ENCODE peak calls at places on chromosomes 11 and 22, in nine cellular contexts. G, X, P, O, R, L, T, D and Q are unnamed samples.

GRCh38 chr11:33987975-33988580 is 63.5 kb upstream of the CAPRIN1 start:
- DNase-seq in G (peak), X (peak), P (no peak), O (no peak), R (peak), L (peak), T (peak), D (peak), Q (peak)

GRCh38 chr22:35337932-35338331 is 38.2 kb downstream of the TOM1 start:
- DNase-seq in G (no peak), X (no peak), P (no peak), O (no peak), R (no peak), L (no peak), T (no peak), D (no peak), Q (no peak)

GRCh38 chr11:45178223-45178622 is 31.8 kb downstream of the PRDM11 start:
- DNase-seq in G (no peak), X (no peak), P (no peak), O (no peak), R (no peak), L (no peak), T (no peak), D (no peak), Q (no peak)

GRCh38 chr11:132310390-132311375 is 940.3 kb downstream of the NTM start:
- DNase-seq in G (no peak), X (no peak), P (no peak), O (no peak), R (no peak), L (no peak), T (no peak), D (peak), Q (no peak)

GRCh38 chr11:57514538-57515331 is 767 bp downstream of the SLC43A1 start:
- DNase-seq in G (no peak), X (no peak), P (no peak), O (no peak), R (peak), L (peak), T (peak), D (peak), Q (peak)

GRCh38 chr11:18705651-18706281 is 7.2 kb downstream of the TMEM86A start:
- DNase-seq in G (no peak), X (no peak), P (no peak), O (no peak), R (peak), L (no peak), T (peak), D (no peak), Q (peak)

GRCh38 chr11:103659138-103659734 is 377.2 kb upstream of the DDI1 start:
- DNase-seq in G (peak), X (peak), P (no peak), O (no peak), R (peak), L (no peak), T (no peak), D (no peak), Q (no peak)

GRCh38 chr11:46125284-46125683 is 4.0 kb upstream of the PHF21A start:
- DNase-seq in G (no peak), X (no peak), P (no peak), O (no peak), R (no peak), L (no peak), T (no peak), D (no peak), Q (no peak)

GRCh38 chr11:132072880-132073213 is 702.4 kb downstream of the NTM start:
- DNase-seq in G (no peak), X (no peak), P (no peak), O (no peak), R (peak), L (no peak), T (no peak), D (no peak), Q (no peak)

GRCh38 chr11:68135161-68135560 is 14.0 kb upstream of the CHKA start:
- DNase-seq in G (no peak), X (no peak), P (no peak), O (no peak), R (no peak), L (no peak), T (no peak), D (no peak), Q (no peak)

GRCh38 chr11:31233425-31233824 is 136.1 kb downstream of the DCDC1 start:
- DNase-seq in G (no peak), X (peak), P (no peak), O (no peak), R (no peak), L (no peak), T (no peak), D (no peak), Q (no peak)

GRCh38 chr11:110921742-110922200 is 209.5 kb upstream of the ARHGAP20 start:
- DNase-seq in G (no peak), X (no peak), P (no peak), O (no peak), R (peak), L (no peak), T (no peak), D (no peak), Q (no peak)

GRCh38 chr11:69079891-69080290 is 31.2 kb downstream of the TPCN2 start:
- DNase-seq in G (no peak), X (no peak), P (no peak), O (no peak), R (no peak), L (no peak), T (no peak), D (no peak), Q (no peak)

GRCh38 chr11:133529807-133530500 is 2.3 kb downstream of the OPCML start:
- DNase-seq in G (no peak), X (no peak), P (no peak), O (no peak), R (no peak), L (no peak), T (no peak), D (no peak), Q (no peak)

GRCh38 chr11:44139565-44140313 is 44.3 kb downstream of the EXT2 start:
- DNase-seq in G (no peak), X (no peak), P (no peak), O (no peak), R (no peak), L (peak), T (no peak), D (no peak), Q (no peak)

GRCh38 chr11:73564903-73565302 is 33.0 kb downstream of the FAM168A start:
- DNase-seq in G (no peak), X (no peak), P (no peak), O (no peak), R (no peak), L (no peak), T (no peak), D (no peak), Q (no peak)

GRCh38 chr11:9568854-9569587 is 4.4 kb upstream of the WEE1 start:
- DNase-seq in G (peak), X (peak), P (no peak), O (peak), R (peak), L (no peak), T (peak), D (no peak), Q (no peak)

GRCh38 chr22:19554834-19555404 is 30.7 kb upstream of the CLDN5 start:
- DNase-seq in G (peak), X (peak), P (no peak), O (no peak), R (peak), L (peak), T (no peak), D (no peak), Q (no peak)

GRCh38 chr11:36426226-36426848 is 83.7 kb downstream of the TRAF6 start:
- DNase-seq in G (no peak), X (no peak), P (no peak), O (no peak), R (no peak), L (no peak), T (no peak), D (no peak), Q (no peak)

GRCh38 chr22:37187552-37187890 is 526 bp downstream of the C1QTNF6 start:
- DNase-seq in G (peak), X (peak), P (no peak), O (no peak), R (peak), L (no peak), T (no peak), D (no peak), Q (no peak)

GRCh38 chr11:28520291-28520690 is 412.1 kb downstream of the METTL15 start:
- DNase-seq in G (no peak), X (no peak), P (no peak), O (no peak), R (no peak), L (no peak), T (no peak), D (no peak), Q (no peak)

GRCh38 chr11:14042686-14043440 is 80.3 kb downstream of the SPON1 start:
- DNase-seq in G (no peak), X (no peak), P (no peak), O (no peak), R (no peak), L (no peak), T (no peak), D (no peak), Q (no peak)

GRCh38 chr22:17576475-17576874 is 13.2 kb downstream of the SLC25A18 start:
- DNase-seq in G (peak), X (peak), P (no peak), O (peak), R (peak), L (no peak), T (no peak), D (no peak), Q (no peak)

GRCh38 chr11:128525411-128526243 is 61.7 kb downstream of the ETS1 start:
- DNase-seq in G (peak), X (peak), P (no peak), O (peak), R (peak), L (no peak), T (no peak), D (no peak), Q (no peak)

GRCh38 chr11:69913591-69914285 is 94.5 kb upstream of the FGF3 start:
- DNase-seq in G (no peak), X (no peak), P (no peak), O (no peak), R (no peak), L (peak), T (peak), D (no peak), Q (peak)

GRCh38 chr11:2202071-2202899 is 30.7 kb upstream of the TH start:
- DNase-seq in G (no peak), X (peak), P (no peak), O (no peak), R (no peak), L (peak), T (peak), D (no peak), Q (peak)

GRCh38 chr11:40425168-40425567 is 1034.3 kb downstream of the LRRC4C start:
- DNase-seq in G (no peak), X (no peak), P (no peak), O (no peak), R (no peak), L (no peak), T (no peak), D (no peak), Q (no peak)
- TF ChIP-seq CTCF in G (peak), X (no peak), P (peak), O (no peak), R (no peak), L (no peak), T (no peak), D (no peak), Q (no peak)

GRCh38 chr22:43090130-43090789 is 1.1 kb upstream of the TTLL1 start:
- DNase-seq in G (peak), X (peak), P (no peak), O (peak), R (peak), L (no peak), T (peak), D (peak), Q (no peak)
- TF ChIP-seq CTCF in G (peak), X (peak), P (peak), O (peak), R (peak), L (no peak), T (peak), D (peak), Q (peak)

DNA sequence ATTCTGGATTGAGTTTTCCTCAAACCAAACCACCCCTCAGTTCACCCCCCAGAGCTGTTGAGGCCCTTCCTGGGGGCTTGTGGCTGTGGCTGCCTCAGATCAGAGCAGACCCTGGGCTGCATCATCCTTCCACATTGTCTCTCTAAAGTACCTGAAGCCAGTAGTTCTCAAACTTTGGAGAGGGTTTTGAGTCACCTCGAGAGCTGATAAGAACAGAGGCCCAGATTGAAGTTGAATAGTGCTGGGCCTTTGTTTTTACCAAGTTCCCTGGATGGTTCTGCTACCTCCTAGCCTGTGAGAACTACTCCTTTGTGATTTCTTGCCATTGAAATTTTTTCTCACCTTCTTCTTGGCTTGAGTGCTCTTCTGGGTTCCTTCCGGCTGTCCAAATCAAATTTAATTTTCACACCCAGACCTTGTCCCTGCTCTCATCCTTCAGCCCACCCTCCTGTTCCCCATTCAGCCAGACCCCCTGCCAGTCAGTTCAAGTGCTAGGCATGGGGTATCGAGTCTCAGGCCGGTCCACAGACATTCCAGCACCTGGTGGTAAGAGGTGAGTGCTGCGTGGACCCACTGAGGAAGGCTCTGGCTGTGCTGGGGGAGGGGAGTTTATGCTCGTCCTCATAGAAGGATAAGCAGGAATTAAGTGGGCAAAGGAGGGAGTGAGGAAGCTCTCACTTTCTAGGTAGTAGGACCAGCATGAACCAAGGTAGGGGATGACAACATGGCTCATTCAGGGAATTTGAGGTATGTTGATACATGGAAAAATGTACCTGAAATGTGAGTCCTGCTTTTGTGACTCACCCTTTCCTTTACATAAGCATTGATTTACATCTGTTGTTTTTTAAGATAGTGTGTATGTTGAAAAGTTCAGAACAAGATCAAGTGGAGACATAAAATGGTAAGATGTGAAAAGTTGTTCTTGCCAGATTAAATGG is 116.5 kb downstream of the PTPRJ start:
- DNase-seq in G (no peak), X (peak), P (no peak), O (no peak), R (no peak), L (no peak), T (no peak), D (no peak), Q (no peak)
- TF ChIP-seq CTCF in G (no peak), X (no peak), P (peak), O (no peak), R (no peak), L (no peak), T (no peak), D (no peak), Q (no peak)

DNA sequence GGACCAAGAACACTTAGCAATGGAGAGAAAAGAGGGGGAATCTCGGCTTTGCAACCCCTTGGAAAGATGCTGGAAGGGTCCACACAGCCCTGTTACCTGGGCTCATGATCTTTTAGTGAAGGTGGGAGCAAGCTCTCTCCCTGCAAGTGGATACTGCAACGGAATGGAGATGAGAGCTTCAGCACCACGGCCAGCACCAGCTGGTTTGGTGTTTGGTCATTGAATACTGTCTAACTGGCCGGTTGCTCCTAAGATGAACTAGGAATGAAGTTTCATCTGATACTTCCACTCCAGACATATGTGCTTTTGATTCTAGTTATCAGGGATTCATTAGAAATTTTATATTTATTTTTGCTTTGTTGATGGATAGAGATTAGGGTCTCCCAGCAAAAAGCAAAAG is 16.3 kb downstream of the HTR3A start:
- DNase-seq in G (peak), X (peak), P (no peak), O (no peak), R (peak), L (peak), T (no peak), D (no peak), Q (no peak)
- TF ChIP-seq CTCF in G (no peak), X (no peak), P (no peak), O (no peak), R (no peak), L (no peak), T (no peak), D (no peak), Q (no peak)

GRCh38 chr11:119782673-119783072 is 53.7 kb upstream of the NECTIN1 start:
- DNase-seq in G (no peak), X (no peak), P (no peak), O (no peak), R (peak), L (no peak), T (peak), D (peak), Q (no peak)
- TF ChIP-seq CTCF in G (no peak), X (no peak), P (no peak), O (no peak), R (no peak), L (no peak), T (no peak), D (no peak), Q (no peak)

GRCh38 chr11:763073-763463 is 14.2 kb downstream of the GATD1 start:
- DNase-seq in G (no peak), X (peak), P (no peak), O (no peak), R (no peak), L (no peak), T (peak), D (no peak), Q (no peak)

GRCh38 chr11:761526-762108 is 14.4 kb downstream of the TALDO1 start:
- DNase-seq in G (no peak), X (no peak), P (no peak), O (no peak), R (no peak), L (no peak), T (no peak), D (no peak), Q (no peak)

GRCh38 chr11:764322-765024 is 12.8 kb downstream of the GATD1 start:
- DNase-seq in G (no peak), X (no peak), P (no peak), O (no peak), R (peak), L (no peak), T (no peak), D (no peak), Q (no peak)

GRCh38 chr11:763549-764321 is 13.6 kb downstream of the GATD1 start:
- DNase-seq in G (no peak), X (no peak), P (peak), O (no peak), R (no peak), L (no peak), T (no peak), D (no peak), Q (no peak)

DNA sequence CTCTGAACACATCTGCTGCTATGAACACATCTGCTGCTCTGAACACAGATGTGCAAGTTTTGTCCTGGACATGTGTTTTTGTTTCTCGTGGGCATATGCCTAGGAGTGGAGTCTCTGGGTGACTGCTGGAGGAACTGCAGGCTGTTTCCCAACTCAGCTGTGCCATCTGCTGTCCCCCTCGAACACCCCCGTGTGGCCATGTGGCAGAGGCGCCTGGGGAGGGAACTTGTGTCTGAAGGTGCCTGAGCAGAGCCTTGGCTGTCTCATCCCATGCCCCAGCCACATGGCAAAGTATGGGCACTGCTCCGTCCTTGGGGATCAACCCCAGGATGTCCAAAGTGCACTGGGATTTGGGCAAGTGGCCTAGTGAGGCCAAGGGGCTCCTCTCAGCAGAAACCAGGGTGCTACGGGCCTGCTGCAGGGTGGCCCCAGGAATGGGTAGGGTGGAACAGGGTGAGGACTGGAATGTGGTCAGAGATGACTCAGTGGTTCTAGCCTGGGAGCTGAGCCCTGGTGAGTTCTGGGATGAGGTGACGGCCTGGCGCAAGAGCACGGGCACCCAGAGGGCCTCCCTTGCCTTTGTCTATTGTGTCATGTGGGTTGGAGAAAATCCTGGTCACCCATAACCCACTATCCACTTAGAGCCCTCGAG is 14.7 kb downstream of the GATD1 start:
- DNase-seq in G (peak), X (peak), P (no peak), O (no peak), R (peak), L (no peak), T (peak), D (no peak), Q (no peak)
- TF ChIP-seq CTCF in G (peak), X (peak), P (peak), O (peak), R (peak), L (no peak), T (no peak), D (peak), Q (peak)

DNA sequence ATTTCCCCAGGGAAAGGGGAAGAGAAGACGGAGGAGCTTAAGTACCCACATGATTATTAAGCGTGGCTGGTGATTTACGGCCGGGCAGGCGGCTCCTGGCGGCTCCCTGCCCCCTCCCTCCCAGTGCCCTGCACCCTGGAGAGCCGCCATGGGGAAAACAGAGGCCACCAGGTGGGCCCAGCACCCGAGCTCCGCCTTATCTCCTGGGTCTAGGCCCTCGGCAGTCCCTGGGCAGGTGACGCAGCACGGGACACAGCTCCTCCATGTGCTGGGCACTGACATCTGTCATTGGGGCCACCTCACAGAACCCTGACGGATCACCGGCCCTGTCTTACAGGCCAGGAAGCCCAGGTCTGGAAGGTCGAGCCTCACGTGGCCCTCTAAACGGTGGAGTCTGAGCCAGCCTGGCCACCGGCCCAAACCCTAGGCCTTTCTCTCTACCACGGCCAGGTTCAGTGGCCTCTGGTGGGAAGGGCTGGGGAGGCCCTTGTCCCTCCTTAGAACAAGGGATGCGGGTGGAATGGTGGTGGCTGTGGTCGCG is 60.2 kb upstream of the PPARA start:
- DNase-seq in G (no peak), X (peak), P (no peak), O (no peak), R (no peak), L (peak), T (peak), D (no peak), Q (peak)
- TF ChIP-seq CTCF in G (no peak), X (no peak), P (no peak), O (no peak), R (no peak), L (no peak), T (no peak), D (no peak), Q (no peak)